ENCODE peak calls at places on chromosomes 5 and 9, in five cellular contexts. H, A, N, W and B are unnamed samples.

GRCh38 chr5:119347996-119348395 is 7.8 kb upstream of the TNFAIP8 start:
- DNase-seq in H (no peak), A (no peak), N (no peak), W (peak), B (no peak)

GRCh38 chr9:93477397-93477796 is 24.0 kb upstream of the FAM120AOS start:
- DNase-seq in H (no peak), A (no peak), N (no peak), W (no peak), B (no peak)

GRCh38 chr9:112866662-112867274 is 23.9 kb downstream of the SLC46A2 start:
- DNase-seq in H (peak), A (peak), N (no peak), W (no peak), B (no peak)

GRCh38 chr5:177309351-177310191 is 2.1 kb downstream of the MXD3 start:
- DNase-seq in H (peak), A (peak), N (peak), W (peak), B (peak)

GRCh38 chr5:176741566-176742211 is 68.7 kb upstream of the UNC5A start:
- DNase-seq in H (no peak), A (no peak), N (peak), W (no peak), B (no peak)

GRCh38 chr5:173645897-173646574 is 29.6 kb upstream of the BOD1 start:
- DNase-seq in H (peak), A (no peak), N (peak), W (no peak), B (no peak)

GRCh38 chr5:135713516-135713915 is 120.9 kb upstream of the SLC25A48 start:
- DNase-seq in H (no peak), A (no peak), N (no peak), W (no peak), B (no peak)

GRCh38 chr5:176798094-176798876 is 12.1 kb upstream of the UNC5A start:
- DNase-seq in H (no peak), A (no peak), N (no peak), W (no peak), B (no peak)

GRCh38 chr5:92769986-92770385 is 811.0 kb downstream of the NR2F1-AS1 start:
- DNase-seq in H (no peak), A (peak), N (no peak), W (peak), B (peak)

GRCh38 chr5:132050661-132051371 is 9.6 kb upstream of the IL3 start:
- DNase-seq in H (no peak), A (no peak), N (peak), W (no peak), B (no peak)

GRCh38 chr9:72575673-72576072 is 54.3 kb downstream of the TMC1 start:
- DNase-seq in H (no peak), A (peak), N (no peak), W (no peak), B (no peak)

GRCh38 chr9:121599872-121600585 is 51.4 kb upstream of the DAB2IP start:
- DNase-seq in H (no peak), A (no peak), N (no peak), W (no peak), B (no peak)

GRCh38 chr9:134496413-134497282 is 145.0 kb upstream of the COL5A1 start:
- DNase-seq in H (no peak), A (peak), N (peak), W (peak), B (peak)

GRCh38 chr9:71911908-71912325 is 478 bp downstream of the C9orf85 start:
- DNase-seq in H (no peak), A (no peak), N (no peak), W (no peak), B (no peak)

GRCh38 chr9:126698756-126699155 is 85.0 kb downstream of the LMX1B start:
- DNase-seq in H (no peak), A (no peak), N (no peak), W (no peak), B (no peak)

DNA sequence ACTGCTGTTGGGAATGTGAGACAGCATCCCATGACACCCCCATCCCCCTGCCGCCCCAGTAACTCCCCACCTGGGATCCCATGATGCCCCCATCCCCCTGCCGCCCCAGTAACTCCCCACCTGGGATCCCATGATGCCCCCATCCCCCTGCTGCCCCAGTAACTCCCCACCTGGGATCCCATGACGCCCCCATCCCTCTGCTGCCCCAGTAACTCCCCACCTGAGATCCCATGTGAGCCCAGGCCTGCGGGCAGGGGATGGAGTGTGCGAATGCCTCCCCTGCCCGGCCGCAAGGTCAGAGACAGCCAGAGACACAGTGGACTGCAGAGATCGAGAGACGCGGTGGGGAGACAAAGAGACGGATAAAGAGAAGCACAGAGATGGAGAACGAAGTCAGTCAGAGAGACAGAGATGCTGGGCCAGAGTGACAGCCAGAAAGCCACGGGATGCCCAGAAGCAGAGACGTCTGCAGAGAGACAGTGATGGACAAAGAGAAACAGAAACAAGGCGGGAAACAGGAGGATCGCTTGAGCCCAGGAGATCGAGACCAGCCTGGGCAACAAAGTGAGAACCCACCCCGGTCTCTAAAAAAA is 1.0 kb downstream of the SH2D3C start:
- DNase-seq in H (no peak), A (no peak), N (no peak), W (no peak), B (no peak)
- H3K4me3 ChIP-seq in H (no peak), A (no peak), N (no peak), W (no peak), B (no peak)

DNA sequence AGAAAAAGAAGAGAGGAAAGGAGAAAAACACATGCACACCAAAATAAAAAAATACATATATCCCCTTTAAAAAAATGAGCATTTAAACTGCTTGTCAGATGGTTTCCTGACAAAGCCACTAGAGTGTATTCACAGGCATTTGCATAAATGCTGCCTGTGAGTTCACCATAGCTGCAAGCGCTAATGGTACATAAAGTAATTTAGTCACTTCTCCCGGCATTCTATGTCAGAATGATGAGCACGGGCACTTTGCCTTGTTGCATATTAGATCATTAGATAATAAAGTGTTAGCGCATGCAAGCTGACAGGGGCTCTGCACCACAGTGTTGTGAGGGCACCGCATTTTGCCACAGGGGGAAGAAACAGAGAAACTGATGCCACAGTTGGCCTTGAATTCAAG is 280.6 kb downstream of the EBF1 start:
- DNase-seq in H (no peak), A (no peak), N (no peak), W (no peak), B (no peak)
- H3K4me3 ChIP-seq in H (no peak), A (no peak), N (no peak), W (no peak), B (no peak)

GRCh38 chr9:77847626-77848025 is 184.0 kb downstream of the GNAQ start:
- DNase-seq in H (no peak), A (no peak), N (no peak), W (no peak), B (no peak)
- H3K4me3 ChIP-seq in H (no peak), A (no peak), N (no peak), W (no peak), B (no peak)

GRCh38 chr9:136683173-136683745 is 4.0 kb downstream of the AGPAT2 start:
- DNase-seq in H (no peak), A (no peak), N (no peak), W (no peak), B (no peak)
- H3K4me3 ChIP-seq in H (no peak), A (no peak), N (no peak), W (no peak), B (no peak)

DNA sequence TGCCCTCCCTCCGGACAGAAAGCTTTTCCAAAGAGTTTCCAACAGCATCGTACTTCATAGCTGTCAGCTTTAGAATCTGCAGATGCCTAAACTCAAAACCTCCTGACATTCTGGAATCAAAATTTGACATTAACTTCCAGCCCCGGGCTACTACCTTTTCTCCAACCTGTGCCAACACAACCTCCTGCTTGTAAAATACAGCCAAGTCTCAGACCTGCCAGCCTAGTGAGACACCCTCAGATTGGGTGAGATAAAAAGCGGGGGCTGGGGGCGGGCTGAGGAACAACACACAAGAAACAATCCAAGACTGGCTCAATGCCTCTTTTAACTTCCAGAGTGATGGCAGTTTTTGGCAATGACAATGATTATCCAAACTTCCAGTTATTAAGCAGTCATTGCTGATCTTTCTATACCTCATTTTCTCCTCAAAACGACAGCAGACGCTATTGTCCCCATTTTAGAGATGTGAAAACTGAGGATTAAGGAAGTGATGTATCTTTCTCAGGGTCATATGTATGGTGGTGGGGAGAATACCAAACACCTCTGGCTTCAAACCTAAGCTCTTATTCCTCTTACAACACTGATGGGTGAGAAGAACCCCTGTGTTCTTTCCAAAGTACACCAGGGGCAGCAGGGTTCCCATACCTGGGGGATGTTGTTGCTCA is 1.2 kb downstream of the TNC start:
- DNase-seq in H (no peak), A (no peak), N (no peak), W (no peak), B (no peak)
- H3K4me3 ChIP-seq in H (no peak), A (peak), N (no peak), W (peak), B (peak)

DNA sequence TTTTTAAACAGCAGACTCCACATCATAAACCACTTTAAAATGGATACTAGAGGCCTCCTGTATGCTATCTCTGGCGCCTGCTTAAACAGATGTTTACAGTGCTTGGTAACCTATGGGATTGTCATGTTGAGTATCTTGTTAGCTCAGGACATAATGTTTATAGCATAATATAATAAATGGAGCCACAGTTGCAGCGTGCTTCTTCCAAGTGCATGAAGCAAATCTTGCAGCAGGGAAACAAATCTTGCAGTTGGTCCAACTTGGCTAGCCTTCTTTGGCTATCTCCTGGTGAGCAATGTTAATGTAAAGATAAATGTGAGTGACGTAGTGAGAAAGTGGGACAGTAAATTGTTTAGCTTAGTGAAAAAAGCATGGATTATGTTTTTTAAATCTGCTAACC is 2.8 kb downstream of the GHR start:
- DNase-seq in H (no peak), A (peak), N (no peak), W (no peak), B (no peak)
- H3K4me3 ChIP-seq in H (no peak), A (no peak), N (no peak), W (no peak), B (no peak)

GRCh38 chr5:10602031-10602806 is 38.3 kb downstream of the ANKRD33B start:
- DNase-seq in H (no peak), A (no peak), N (peak), W (no peak), B (no peak)
- H3K4me3 ChIP-seq in H (no peak), A (peak), N (no peak), W (no peak), B (no peak)

GRCh38 chr5:161549106-161549505 is 2.6 kb upstream of the GABRB2 start:
- DNase-seq in H (no peak), A (no peak), N (no peak), W (peak), B (no peak)
- H3K4me3 ChIP-seq in H (peak), A (peak), N (no peak), W (no peak), B (no peak)

GRCh38 chr5:159050408-159051091 is 49.2 kb downstream of the EBF1 start:
- DNase-seq in H (no peak), A (peak), N (peak), W (peak), B (peak)

GRCh38 chr5:159045165-159045811 is 54.4 kb downstream of the EBF1 start:
- DNase-seq in H (no peak), A (no peak), N (no peak), W (no peak), B (no peak)

GRCh38 chr5:159047081-159047480 is 52.6 kb downstream of the EBF1 start:
- DNase-seq in H (no peak), A (peak), N (no peak), W (peak), B (peak)

GRCh38 chr5:159049844-159050318 is 49.8 kb downstream of the EBF1 start:
- DNase-seq in H (no peak), A (peak), N (no peak), W (peak), B (peak)

GRCh38 chr5:159048298-159048697 is 51.4 kb downstream of the EBF1 start:
- DNase-seq in H (no peak), A (no peak), N (no peak), W (no peak), B (no peak)
- H3K4me3 ChIP-seq in H (no peak), A (no peak), N (no peak), W (no peak), B (no peak)